ENCODE peak calls at places on chromosome 16, in ten cellular contexts. One of them, this sample, is unnamed.

GRCh38 chr16:3983081-3983520 is 102.6 kb upstream of the CREBBP start:
- DNase-seq in T-cell: peak
- DNase-seq in EL: peak
- DNase-seq in CD8-positive, alpha-beta T cell: peak
- DNase-seq in stimulated activated CD8-positive, alpha-beta memory T cell treated with anti-CD3 and anti-CD28 coated beads, Interleukin-7, amount 100 ng/mL, for 24 hours: no peak
- DNase-seq in CD14-positive monocyte: peak
- DNase-seq in stimulated activated CD4-positive, alpha-beta T cell treated with anti-CD3 and anti-CD28 coated beads, Interleukin-15, amount 100 ng/mL, for 48 hours: peak
- DNase-seq in heart right ventricle: peak
- DNase-seq in HFFc6: peak
- DNase-seq in activated naive CD4-positive, alpha-beta T cell treated with anti-CD3 and anti-CD28 coated beads, Interleukin-2, amount 50 U/mL, for 16 hours: peak
- DNase-seq in this sample: peak

GRCh38 chr16:50448522-50448921 is 79.7 kb upstream of the BRD7 start:
- DNase-seq in T-cell: no peak
- DNase-seq in EL: no peak
- DNase-seq in CD8-positive, alpha-beta T cell: no peak
- DNase-seq in stimulated activated CD8-positive, alpha-beta memory T cell treated with anti-CD3 and anti-CD28 coated beads, Interleukin-7, amount 100 ng/mL, for 24 hours: no peak
- DNase-seq in CD14-positive monocyte: no peak
- DNase-seq in stimulated activated CD4-positive, alpha-beta T cell treated with anti-CD3 and anti-CD28 coated beads, Interleukin-15, amount 100 ng/mL, for 48 hours: no peak
- DNase-seq in heart right ventricle: no peak
- DNase-seq in HFFc6: no peak
- DNase-seq in activated naive CD4-positive, alpha-beta T cell treated with anti-CD3 and anti-CD28 coated beads, Interleukin-2, amount 50 U/mL, for 16 hours: no peak
- DNase-seq in this sample: peak

GRCh38 chr16:30934827-30935557 is 11.6 kb downstream of the FBXL19 start:
- DNase-seq in T-cell: no peak
- DNase-seq in EL: peak
- DNase-seq in CD8-positive, alpha-beta T cell: no peak
- DNase-seq in stimulated activated CD8-positive, alpha-beta memory T cell treated with anti-CD3 and anti-CD28 coated beads, Interleukin-7, amount 100 ng/mL, for 24 hours: no peak
- DNase-seq in CD14-positive monocyte: no peak
- DNase-seq in stimulated activated CD4-positive, alpha-beta T cell treated with anti-CD3 and anti-CD28 coated beads, Interleukin-15, amount 100 ng/mL, for 48 hours: no peak
- DNase-seq in heart right ventricle: no peak
- DNase-seq in HFFc6: peak
- DNase-seq in activated naive CD4-positive, alpha-beta T cell treated with anti-CD3 and anti-CD28 coated beads, Interleukin-2, amount 50 U/mL, for 16 hours: no peak
- DNase-seq in this sample: peak

GRCh38 chr16:9348912-9349311 is 257.5 kb downstream of the HAPSTR1 start:
- DNase-seq in T-cell: no peak
- DNase-seq in EL: no peak
- DNase-seq in CD8-positive, alpha-beta T cell: no peak
- DNase-seq in stimulated activated CD8-positive, alpha-beta memory T cell treated with anti-CD3 and anti-CD28 coated beads, Interleukin-7, amount 100 ng/mL, for 24 hours: no peak
- DNase-seq in CD14-positive monocyte: no peak
- DNase-seq in stimulated activated CD4-positive, alpha-beta T cell treated with anti-CD3 and anti-CD28 coated beads, Interleukin-15, amount 100 ng/mL, for 48 hours: no peak
- DNase-seq in heart right ventricle: no peak
- DNase-seq in HFFc6: no peak
- DNase-seq in activated naive CD4-positive, alpha-beta T cell treated with anti-CD3 and anti-CD28 coated beads, Interleukin-2, amount 50 U/mL, for 16 hours: no peak
- DNase-seq in this sample: no peak

GRCh38 chr16:5502467-5502869 is 404.9 kb upstream of the EEF2KMT start:
- DNase-seq in T-cell: no peak
- DNase-seq in EL: no peak
- DNase-seq in CD8-positive, alpha-beta T cell: no peak
- DNase-seq in stimulated activated CD8-positive, alpha-beta memory T cell treated with anti-CD3 and anti-CD28 coated beads, Interleukin-7, amount 100 ng/mL, for 24 hours: no peak
- DNase-seq in CD14-positive monocyte: no peak
- DNase-seq in stimulated activated CD4-positive, alpha-beta T cell treated with anti-CD3 and anti-CD28 coated beads, Interleukin-15, amount 100 ng/mL, for 48 hours: no peak
- DNase-seq in heart right ventricle: no peak
- DNase-seq in HFFc6: peak
- DNase-seq in activated naive CD4-positive, alpha-beta T cell treated with anti-CD3 and anti-CD28 coated beads, Interleukin-2, amount 50 U/mL, for 16 hours: no peak
- DNase-seq in this sample: peak

GRCh38 chr16:11439216-11439615 is 94.0 kb downstream of the RMI2 start:
- DNase-seq in T-cell: no peak
- DNase-seq in EL: no peak
- DNase-seq in CD8-positive, alpha-beta T cell: no peak
- DNase-seq in stimulated activated CD8-positive, alpha-beta memory T cell treated with anti-CD3 and anti-CD28 coated beads, Interleukin-7, amount 100 ng/mL, for 24 hours: no peak
- DNase-seq in CD14-positive monocyte: no peak
- DNase-seq in stimulated activated CD4-positive, alpha-beta T cell treated with anti-CD3 and anti-CD28 coated beads, Interleukin-15, amount 100 ng/mL, for 48 hours: no peak
- DNase-seq in heart right ventricle: no peak
- DNase-seq in HFFc6: no peak
- DNase-seq in activated naive CD4-positive, alpha-beta T cell treated with anti-CD3 and anti-CD28 coated beads, Interleukin-2, amount 50 U/mL, for 16 hours: no peak
- DNase-seq in this sample: no peak

GRCh38 chr16:79293831-79294230 is 306.7 kb downstream of the MAF start:
- DNase-seq in T-cell: no peak
- DNase-seq in EL: no peak
- DNase-seq in CD8-positive, alpha-beta T cell: no peak
- DNase-seq in stimulated activated CD8-positive, alpha-beta memory T cell treated with anti-CD3 and anti-CD28 coated beads, Interleukin-7, amount 100 ng/mL, for 24 hours: no peak
- DNase-seq in CD14-positive monocyte: no peak
- DNase-seq in stimulated activated CD4-positive, alpha-beta T cell treated with anti-CD3 and anti-CD28 coated beads, Interleukin-15, amount 100 ng/mL, for 48 hours: no peak
- DNase-seq in heart right ventricle: no peak
- DNase-seq in HFFc6: no peak
- DNase-seq in activated naive CD4-positive, alpha-beta T cell treated with anti-CD3 and anti-CD28 coated beads, Interleukin-2, amount 50 U/mL, for 16 hours: no peak
- DNase-seq in this sample: no peak

GRCh38 chr16:20363191-20363590 is 10.7 kb upstream of the UMOD start:
- DNase-seq in T-cell: no peak
- DNase-seq in EL: no peak
- DNase-seq in CD8-positive, alpha-beta T cell: no peak
- DNase-seq in stimulated activated CD8-positive, alpha-beta memory T cell treated with anti-CD3 and anti-CD28 coated beads, Interleukin-7, amount 100 ng/mL, for 24 hours: no peak
- DNase-seq in CD14-positive monocyte: no peak
- DNase-seq in stimulated activated CD4-positive, alpha-beta T cell treated with anti-CD3 and anti-CD28 coated beads, Interleukin-15, amount 100 ng/mL, for 48 hours: no peak
- DNase-seq in heart right ventricle: no peak
- DNase-seq in HFFc6: no peak
- DNase-seq in activated naive CD4-positive, alpha-beta T cell treated with anti-CD3 and anti-CD28 coated beads, Interleukin-2, amount 50 U/mL, for 16 hours: no peak
- DNase-seq in this sample: no peak

GRCh38 chr16:4344659-4345438 is 6.3 kb downstream of the PAM16 start:
- DNase-seq in T-cell: no peak
- DNase-seq in EL: no peak
- DNase-seq in CD8-positive, alpha-beta T cell: no peak
- DNase-seq in stimulated activated CD8-positive, alpha-beta memory T cell treated with anti-CD3 and anti-CD28 coated beads, Interleukin-7, amount 100 ng/mL, for 24 hours: no peak
- DNase-seq in CD14-positive monocyte: no peak
- DNase-seq in stimulated activated CD4-positive, alpha-beta T cell treated with anti-CD3 and anti-CD28 coated beads, Interleukin-15, amount 100 ng/mL, for 48 hours: no peak
- DNase-seq in heart right ventricle: no peak
- DNase-seq in HFFc6: no peak
- DNase-seq in activated naive CD4-positive, alpha-beta T cell treated with anti-CD3 and anti-CD28 coated beads, Interleukin-2, amount 50 U/mL, for 16 hours: no peak
- DNase-seq in this sample: no peak

GRCh38 chr16:50501986-50502615 is 46.1 kb upstream of the NKD1 start:
- DNase-seq in T-cell: no peak
- DNase-seq in EL: no peak
- DNase-seq in CD8-positive, alpha-beta T cell: no peak
- DNase-seq in stimulated activated CD8-positive, alpha-beta memory T cell treated with anti-CD3 and anti-CD28 coated beads, Interleukin-7, amount 100 ng/mL, for 24 hours: no peak
- DNase-seq in CD14-positive monocyte: no peak
- DNase-seq in stimulated activated CD4-positive, alpha-beta T cell treated with anti-CD3 and anti-CD28 coated beads, Interleukin-15, amount 100 ng/mL, for 48 hours: no peak
- DNase-seq in heart right ventricle: no peak
- DNase-seq in HFFc6: no peak
- DNase-seq in activated naive CD4-positive, alpha-beta T cell treated with anti-CD3 and anti-CD28 coated beads, Interleukin-2, amount 50 U/mL, for 16 hours: no peak
- DNase-seq in this sample: no peak

GRCh38 chr16:19377864-19378263 is 39.8 kb upstream of the TMC5 start:
- DNase-seq in T-cell: no peak
- DNase-seq in EL: peak
- DNase-seq in CD8-positive, alpha-beta T cell: no peak
- DNase-seq in stimulated activated CD8-positive, alpha-beta memory T cell treated with anti-CD3 and anti-CD28 coated beads, Interleukin-7, amount 100 ng/mL, for 24 hours: no peak
- DNase-seq in CD14-positive monocyte: no peak
- DNase-seq in stimulated activated CD4-positive, alpha-beta T cell treated with anti-CD3 and anti-CD28 coated beads, Interleukin-15, amount 100 ng/mL, for 48 hours: no peak
- DNase-seq in heart right ventricle: no peak
- DNase-seq in HFFc6: no peak
- DNase-seq in activated naive CD4-positive, alpha-beta T cell treated with anti-CD3 and anti-CD28 coated beads, Interleukin-2, amount 50 U/mL, for 16 hours: no peak
- DNase-seq in this sample: no peak

GRCh38 chr16:8668138-8668537 is 6.3 kb upstream of the ABAT start:
- DNase-seq in T-cell: no peak
- DNase-seq in EL: no peak
- DNase-seq in CD8-positive, alpha-beta T cell: no peak
- DNase-seq in stimulated activated CD8-positive, alpha-beta memory T cell treated with anti-CD3 and anti-CD28 coated beads, Interleukin-7, amount 100 ng/mL, for 24 hours: no peak
- DNase-seq in CD14-positive monocyte: no peak
- DNase-seq in stimulated activated CD4-positive, alpha-beta T cell treated with anti-CD3 and anti-CD28 coated beads, Interleukin-15, amount 100 ng/mL, for 48 hours: no peak
- DNase-seq in heart right ventricle: no peak
- DNase-seq in HFFc6: no peak
- DNase-seq in activated naive CD4-positive, alpha-beta T cell treated with anti-CD3 and anti-CD28 coated beads, Interleukin-2, amount 50 U/mL, for 16 hours: no peak
- DNase-seq in this sample: no peak

GRCh38 chr16:64131423-64131822 is 990.4 kb downstream of the CDH11 start:
- DNase-seq in T-cell: no peak
- DNase-seq in EL: no peak
- DNase-seq in CD8-positive, alpha-beta T cell: no peak
- DNase-seq in stimulated activated CD8-positive, alpha-beta memory T cell treated with anti-CD3 and anti-CD28 coated beads, Interleukin-7, amount 100 ng/mL, for 24 hours: no peak
- DNase-seq in CD14-positive monocyte: no peak
- DNase-seq in stimulated activated CD4-positive, alpha-beta T cell treated with anti-CD3 and anti-CD28 coated beads, Interleukin-15, amount 100 ng/mL, for 48 hours: no peak
- DNase-seq in heart right ventricle: no peak
- DNase-seq in HFFc6: no peak
- DNase-seq in activated naive CD4-positive, alpha-beta T cell treated with anti-CD3 and anti-CD28 coated beads, Interleukin-2, amount 50 U/mL, for 16 hours: no peak
- DNase-seq in this sample: peak

GRCh38 chr16:21302898-21303528 is 24.9 kb upstream of the CRYM start:
- DNase-seq in T-cell: no peak
- DNase-seq in EL: peak
- DNase-seq in CD8-positive, alpha-beta T cell: no peak
- DNase-seq in stimulated activated CD8-positive, alpha-beta memory T cell treated with anti-CD3 and anti-CD28 coated beads, Interleukin-7, amount 100 ng/mL, for 24 hours: no peak
- DNase-seq in CD14-positive monocyte: no peak
- DNase-seq in stimulated activated CD4-positive, alpha-beta T cell treated with anti-CD3 and anti-CD28 coated beads, Interleukin-15, amount 100 ng/mL, for 48 hours: no peak
- DNase-seq in heart right ventricle: no peak
- DNase-seq in HFFc6: peak
- DNase-seq in activated naive CD4-positive, alpha-beta T cell treated with anti-CD3 and anti-CD28 coated beads, Interleukin-2, amount 50 U/mL, for 16 hours: no peak
- DNase-seq in this sample: peak

GRCh38 chr16:89562027-89562599 is 1.6 kb downstream of the RPL13 start:
- DNase-seq in T-cell: no peak
- DNase-seq in EL: no peak
- DNase-seq in CD8-positive, alpha-beta T cell: no peak
- DNase-seq in stimulated activated CD8-positive, alpha-beta memory T cell treated with anti-CD3 and anti-CD28 coated beads, Interleukin-7, amount 100 ng/mL, for 24 hours: no peak
- DNase-seq in CD14-positive monocyte: no peak
- DNase-seq in stimulated activated CD4-positive, alpha-beta T cell treated with anti-CD3 and anti-CD28 coated beads, Interleukin-15, amount 100 ng/mL, for 48 hours: no peak
- DNase-seq in heart right ventricle: no peak
- DNase-seq in HFFc6: no peak
- DNase-seq in activated naive CD4-positive, alpha-beta T cell treated with anti-CD3 and anti-CD28 coated beads, Interleukin-2, amount 50 U/mL, for 16 hours: no peak
- DNase-seq in this sample: no peak

GRCh38 chr16:83914091-83914710 is 15.3 kb downstream of the MLYCD start:
- DNase-seq in T-cell: no peak
- DNase-seq in EL: no peak
- DNase-seq in CD8-positive, alpha-beta T cell: no peak
- DNase-seq in stimulated activated CD8-positive, alpha-beta memory T cell treated with anti-CD3 and anti-CD28 coated beads, Interleukin-7, amount 100 ng/mL, for 24 hours: no peak
- DNase-seq in CD14-positive monocyte: no peak
- DNase-seq in stimulated activated CD4-positive, alpha-beta T cell treated with anti-CD3 and anti-CD28 coated beads, Interleukin-15, amount 100 ng/mL, for 48 hours: no peak
- DNase-seq in heart right ventricle: no peak
- DNase-seq in HFFc6: no peak
- DNase-seq in activated naive CD4-positive, alpha-beta T cell treated with anti-CD3 and anti-CD28 coated beads, Interleukin-2, amount 50 U/mL, for 16 hours: no peak
- DNase-seq in this sample: no peak

GRCh38 chr16:67278773-67279295 is 498 bp upstream of the PLEKHG4 start:
- DNase-seq in T-cell: peak
- DNase-seq in EL: peak
- DNase-seq in CD8-positive, alpha-beta T cell: peak
- DNase-seq in stimulated activated CD8-positive, alpha-beta memory T cell treated with anti-CD3 and anti-CD28 coated beads, Interleukin-7, amount 100 ng/mL, for 24 hours: peak
- DNase-seq in CD14-positive monocyte: no peak
- DNase-seq in stimulated activated CD4-positive, alpha-beta T cell treated with anti-CD3 and anti-CD28 coated beads, Interleukin-15, amount 100 ng/mL, for 48 hours: no peak
- DNase-seq in heart right ventricle: no peak
- DNase-seq in HFFc6: no peak
- DNase-seq in activated naive CD4-positive, alpha-beta T cell treated with anti-CD3 and anti-CD28 coated beads, Interleukin-2, amount 50 U/mL, for 16 hours: peak
- DNase-seq in this sample: peak

GRCh38 chr16:76441886-76442285 is 164.7 kb downstream of the CNTNAP4 start:
- DNase-seq in T-cell: no peak
- DNase-seq in EL: no peak
- DNase-seq in CD8-positive, alpha-beta T cell: no peak
- DNase-seq in stimulated activated CD8-positive, alpha-beta memory T cell treated with anti-CD3 and anti-CD28 coated beads, Interleukin-7, amount 100 ng/mL, for 24 hours: no peak
- DNase-seq in CD14-positive monocyte: no peak
- DNase-seq in stimulated activated CD4-positive, alpha-beta T cell treated with anti-CD3 and anti-CD28 coated beads, Interleukin-15, amount 100 ng/mL, for 48 hours: no peak
- DNase-seq in heart right ventricle: no peak
- DNase-seq in HFFc6: no peak
- DNase-seq in activated naive CD4-positive, alpha-beta T cell treated with anti-CD3 and anti-CD28 coated beads, Interleukin-2, amount 50 U/mL, for 16 hours: no peak
- DNase-seq in this sample: no peak

GRCh38 chr16:82181456-82182185 is 11.6 kb upstream of the MPHOSPH6 start:
- DNase-seq in T-cell: no peak
- DNase-seq in EL: no peak
- DNase-seq in CD8-positive, alpha-beta T cell: no peak
- DNase-seq in stimulated activated CD8-positive, alpha-beta memory T cell treated with anti-CD3 and anti-CD28 coated beads, Interleukin-7, amount 100 ng/mL, for 24 hours: no peak
- DNase-seq in CD14-positive monocyte: no peak
- DNase-seq in stimulated activated CD4-positive, alpha-beta T cell treated with anti-CD3 and anti-CD28 coated beads, Interleukin-15, amount 100 ng/mL, for 48 hours: no peak
- DNase-seq in heart right ventricle: no peak
- DNase-seq in HFFc6: no peak
- DNase-seq in activated naive CD4-positive, alpha-beta T cell treated with anti-CD3 and anti-CD28 coated beads, Interleukin-2, amount 50 U/mL, for 16 hours: no peak
- DNase-seq in this sample: no peak

GRCh38 chr16:57091990-57092785 is at the start of gene CPNE2:
- DNase-seq in T-cell: peak
- DNase-seq in EL: peak
- DNase-seq in CD8-positive, alpha-beta T cell: no peak
- DNase-seq in stimulated activated CD8-positive, alpha-beta memory T cell treated with anti-CD3 and anti-CD28 coated beads, Interleukin-7, amount 100 ng/mL, for 24 hours: no peak
- DNase-seq in CD14-positive monocyte: no peak
- DNase-seq in stimulated activated CD4-positive, alpha-beta T cell treated with anti-CD3 and anti-CD28 coated beads, Interleukin-15, amount 100 ng/mL, for 48 hours: peak
- DNase-seq in heart right ventricle: peak
- DNase-seq in HFFc6: no peak
- DNase-seq in activated naive CD4-positive, alpha-beta T cell treated with anti-CD3 and anti-CD28 coated beads, Interleukin-2, amount 50 U/mL, for 16 hours: peak
- DNase-seq in this sample: peak

GRCh38 chr16:30183961-30184429 is 593 bp downstream of the CORO1A start:
- DNase-seq in T-cell: peak
- DNase-seq in EL: no peak
- DNase-seq in CD8-positive, alpha-beta T cell: peak
- DNase-seq in stimulated activated CD8-positive, alpha-beta memory T cell treated with anti-CD3 and anti-CD28 coated beads, Interleukin-7, amount 100 ng/mL, for 24 hours: peak
- DNase-seq in CD14-positive monocyte: peak
- DNase-seq in stimulated activated CD4-positive, alpha-beta T cell treated with anti-CD3 and anti-CD28 coated beads, Interleukin-15, amount 100 ng/mL, for 48 hours: peak
- DNase-seq in heart right ventricle: peak
- DNase-seq in HFFc6: no peak
- DNase-seq in activated naive CD4-positive, alpha-beta T cell treated with anti-CD3 and anti-CD28 coated beads, Interleukin-2, amount 50 U/mL, for 16 hours: peak
- DNase-seq in this sample: peak

GRCh38 chr16:85563515-85564276 is 49.4 kb upstream of the GSE1 start:
- DNase-seq in T-cell: no peak
- DNase-seq in EL: peak
- DNase-seq in CD8-positive, alpha-beta T cell: no peak
- DNase-seq in stimulated activated CD8-positive, alpha-beta memory T cell treated with anti-CD3 and anti-CD28 coated beads, Interleukin-7, amount 100 ng/mL, for 24 hours: no peak
- DNase-seq in CD14-positive monocyte: peak
- DNase-seq in stimulated activated CD4-positive, alpha-beta T cell treated with anti-CD3 and anti-CD28 coated beads, Interleukin-15, amount 100 ng/mL, for 48 hours: no peak
- DNase-seq in heart right ventricle: peak
- DNase-seq in HFFc6: no peak
- DNase-seq in activated naive CD4-positive, alpha-beta T cell treated with anti-CD3 and anti-CD28 coated beads, Interleukin-2, amount 50 U/mL, for 16 hours: no peak
- DNase-seq in this sample: no peak

This sample was measured in RPMI8226.